ENCODE peak calls at places on chromosome 20, in ten cellular contexts. X, B, W, L, M, H, J, U, R and A are unnamed samples.

GRCh38 chr20:45934046-45934586 is 367 bp upstream of the PCIF1 start:
- DNase-seq in X (peak), L (no peak), U (peak), M (peak), J (peak), W (no peak), H (peak), B (peak), R (peak), A (peak)

GRCh38 chr20:2690213-2690612 is 2.4 kb upstream of the EBF4 start:
- DNase-seq in M (no peak), U (no peak), X (no peak), B (no peak), W (no peak), L (no peak), H (no peak), J (no peak), R (no peak), A (no peak)

GRCh38 chr20:6868864-6869263 is 101.4 kb downstream of the BMP2 start:
- DNase-seq in J (no peak), R (no peak), L (no peak), U (no peak), X (no peak), M (no peak), B (no peak), H (no peak), W (no peak), A (no peak)

GRCh38 chr20:60857708-60858107 is 394.4 kb upstream of the CDH4 start:
- DNase-seq in U (no peak), W (peak), M (no peak), X (peak), B (no peak), J (no peak), R (no peak), H (no peak), L (peak), A (peak)

GRCh38 chr20:63834545-63834880 is 3.4 kb upstream of the ZBTB46 start:
- DNase-seq in M (no peak), J (no peak), R (no peak), L (no peak), X (no peak), W (no peak), B (no peak), H (no peak), U (no peak), A (no peak)

GRCh38 chr20:8144282-8145245 is 12.5 kb downstream of the PLCB1 start:
- DNase-seq in L (peak), W (peak), H (no peak), R (no peak), J (peak), X (no peak), B (no peak), M (no peak), U (no peak), A (peak)

GRCh38 chr20:34410331-34410730 is 47.3 kb downstream of the ITCH start:
- DNase-seq in L (no peak), H (no peak), M (no peak), B (no peak), X (no peak), R (no peak), J (no peak), U (no peak), W (peak), A (no peak)

GRCh38 chr20:16222859-16223411 is 350.3 kb downstream of the KIF16B start:
- DNase-seq in U (no peak), J (peak), M (no peak), R (no peak), X (no peak), B (no peak), W (no peak), L (no peak), H (no peak), A (no peak)